ENCODE peak calls at places on chromosomes 1 and 21, in nine cellular contexts. H is GM13977; B is bronchial epithelial cell; R is NB4; M is A673; L is HT-29; S is NCI-H748 treated with DMSO at 0.1 percent for 48 hours; N is mesenchymal stem cell; Y is activated CD4-positive, alpha-beta T cell treated with anti-CD3 and anti-CD28 coated beads, Interleukin-2, amount 50 U/mL, for 24 hours. T is an unnamed sample.
A peak's percentile ranks its signal among the peaks of the same experiment; 100 is the strongest.

GRCh38 chr1:208747979-208748378 is 503.8 kb upstream of the PLXNA2 start:
- DNase-seq in L (no peak), B (no peak), R (no peak), Y (no peak), M (no peak), N (no peak), H (no peak), S (peak; percentile 12), T (peak; percentile 53)

GRCh38 chr1:166875302-166875733 is 746 bp downstream of the TADA1 start:
- DNase-seq in R (no peak), N (no peak), L (no peak), B (no peak), S (peak; percentile 26), M (no peak), H (no peak), Y (no peak), T (no peak)

GRCh38 chr21:44549525-44550211 is 1.6 kb downstream of the KRTAP10-2 start:
- DNase-seq in Y (no peak), M (no peak), N (no peak), B (no peak), S (no peak), L (no peak), R (no peak), H (no peak), T (no peak)

GRCh38 chr21:32094792-32095191 is 184.1 kb downstream of the MIS18A start:
- DNase-seq in N (peak; percentile 14), B (no peak), Y (no peak), M (peak; percentile 28), H (no peak), L (peak; percentile 24), R (no peak), S (no peak), T (no peak)

GRCh38 chr1:27536767-27537166 is 46.8 kb upstream of the WASF2 start:
- DNase-seq in B (peak; percentile 25), L (no peak), Y (no peak), S (no peak), N (peak; percentile 81), R (no peak), H (no peak), M (no peak), T (peak; percentile 14)

GRCh38 chr1:177020861-177021589 is 143.5 kb downstream of the ASTN1 start:
- DNase-seq in H (no peak), L (no peak), S (no peak), N (no peak), B (no peak), R (no peak), M (no peak), Y (no peak), T (no peak)

GRCh38 chr1:47627471-47628370 is 189.9 kb downstream of the FOXD2 start:
- DNase-seq in B (no peak), S (no peak), L (no peak), N (no peak), R (no peak), M (no peak), H (no peak), Y (no peak), T (no peak)

GRCh38 chr21:28867401-28867800 is 125.3 kb downstream of the LTN1 start:
- DNase-seq in N (no peak), R (no peak), S (no peak), M (no peak), L (no peak), Y (no peak), B (peak; percentile 39), H (no peak), T (no peak)

GRCh38 chr1:118219438-118219837 is 34.4 kb upstream of the SPAG17 start:
- DNase-seq in R (no peak), N (no peak), L (no peak), H (no peak), B (no peak), Y (no peak), S (no peak), M (no peak), T (no peak)

GRCh38 chr1:205523891-205524793 is 19.7 kb downstream of the CDK18 start:
- DNase-seq in L (peak; percentile 95), B (peak; percentile 52), S (peak; percentile 12), M (peak; percentile 84), H (peak; percentile 86), Y (peak; percentile 66), N (peak; percentile 74), R (peak; percentile 71), T (peak; percentile 73)

GRCh38 chr21:45030637-45031218 is 43.7 kb upstream of the ADARB1 start:
- DNase-seq in L (no peak), S (no peak), Y (no peak), H (no peak), M (no peak), N (peak; percentile 20), R (peak; percentile 22), B (no peak), T (no peak)

GRCh38 chr1:207519505-207520399 is 23.8 kb downstream of the CR1 start:
- DNase-seq in M (peak; percentile 5), Y (no peak), L (no peak), H (no peak), R (no peak), B (no peak), N (no peak), S (no peak), T (no peak)

GRCh38 chr1:228163004-228163753 is 2.4 kb upstream of the IBA57 start:
- DNase-seq in R (no peak), S (no peak), M (no peak), Y (no peak), L (no peak), N (no peak), H (no peak), B (peak; percentile 82), T (no peak)

GRCh38 chr1:57949168-57949567 is 525.3 kb upstream of the DAB1 start:
- DNase-seq in L (no peak), N (no peak), S (no peak), M (no peak), H (no peak), B (no peak), R (no peak), Y (no peak), T (no peak)

GRCh38 chr1:223411309-223411708 is 18.1 kb downstream of the CCDC185 start:
- DNase-seq in S (no peak), R (no peak), M (no peak), Y (no peak), L (no peak), B (no peak), N (peak; percentile 73), H (no peak), T (no peak)

GRCh38 chr1:12616709-12617373 is 1.2 kb downstream of the DHRS3 start:
- DNase-seq in L (no peak), S (peak; percentile 11), B (no peak), R (peak; percentile 45), Y (no peak), N (no peak), H (no peak), M (peak; percentile 22), T (peak; percentile 11)

GRCh38 chr1:199691540-199691939 is 336.0 kb upstream of the NR5A2 start:
- DNase-seq in R (peak; percentile 92), B (peak; percentile 84), S (peak; percentile 80), L (peak; percentile 58), N (peak; percentile 92), Y (no peak), M (peak; percentile 95), H (no peak), T (no peak)

GRCh38 chr1:89657886-89658285 is 25.0 kb downstream of the LRRC8C start:
- DNase-seq in L (no peak), M (no peak), R (no peak), B (no peak), H (peak; percentile 23), Y (peak; percentile 22), S (no peak), N (no peak), T (no peak)